ENCODE peak calls at places on chromosome 19, in four cellular contexts. A, M, H and Q are unnamed samples.

GRCh38 chr19:58563823-58564222 is 5.4 kb upstream of the UBE2M start:
- DNase-seq in A (no peak), M (no peak), H (no peak), Q (peak; percentile 41)

GRCh38 chr19:7699422-7700127 is 2.4 kb downstream of the FCER2 start:
- DNase-seq in A (no peak), M (no peak), H (peak; percentile 29), Q (no peak)

GRCh38 chr19:48372904-48373303 is 8.7 kb downstream of the SYNGR4 start:
- DNase-seq in A (no peak), M (no peak), H (no peak), Q (no peak)

GRCh38 chr19:7397687-7398086 is 49.0 kb downstream of the ARHGEF18 start:
- DNase-seq in A (no peak), M (no peak), H (peak; percentile 69), Q (no peak)

GRCh38 chr19:58409010-58409790 is 751 bp downstream of the ZNF584 start:
- DNase-seq in A (no peak), M (no peak), H (peak; percentile 35), Q (no peak)

GRCh38 chr19:45878043-45878794 is 7.7 kb downstream of the IRF2BP1 start:
- DNase-seq in A (no peak), M (no peak), H (no peak), Q (no peak)

GRCh38 chr19:2315818-2316353 is 7.9 kb upstream of the LINGO3 start:
- DNase-seq in A (no peak), M (peak; percentile 66), H (peak; percentile 61), Q (peak; percentile 90)

GRCh38 chr19:49210108-49210900 is 52.7 kb downstream of the TRPM4 start:
- DNase-seq in A (no peak), M (no peak), H (peak; percentile 33), Q (no peak)

GRCh38 chr19:3606174-3606689 is 443 bp downstream of the TBXA2R start:
- DNase-seq in A (peak; percentile 80), M (peak; percentile 74), H (no peak), Q (no peak)

GRCh38 chr19:30795727-30796126 is 423.5 kb downstream of the ZNF536 start:
- DNase-seq in A (no peak), M (no peak), H (no peak), Q (no peak)

GRCh38 chr19:47713046-47714021 is at the start of gene EHD2:
- DNase-seq in A (peak; percentile 93), M (peak; percentile 67), H (peak; percentile 73), Q (no peak)

GRCh38 chr19:12676384-12676792 is 5.3 kb downstream of the DHPS start:
- DNase-seq in A (peak; percentile 94), M (peak; percentile 88), H (peak; percentile 75), Q (no peak)

GRCh38 chr19:7540761-7541480 is 5.4 kb downstream of the PNPLA6 start:
- DNase-seq in A (no peak), M (no peak), H (peak; percentile 63), Q (no peak)